ENCODE peak calls at places on chromosomes 5 and 9, in four cellular contexts. K is Caki2, Q is endothelial cell, V is anterior cingulate cortex. F is an unnamed sample.

GRCh38 chr5:178304016-178304415 is 71.4 kb upstream of the PHYKPL start:
- DNase-seq in K (no peak), Q (no peak), V (no peak), F (no peak)

GRCh38 chr5:148976569-148977321 is 86.1 kb downstream of the SH3TC2 start:
- DNase-seq in K (peak), Q (no peak), V (no peak), F (no peak)

GRCh38 chr5:11973469-11973868 is 69.2 kb upstream of the CTNND2 start:
- DNase-seq in K (no peak), Q (no peak), V (no peak), F (no peak)

GRCh38 chr9:70590264-70590646 is 175.8 kb upstream of the KLF9 start:
- DNase-seq in K (no peak), Q (no peak), V (no peak), F (no peak)

GRCh38 chr9:5610491-5610890 is 18.4 kb upstream of the RIC1 start:
- DNase-seq in K (no peak), Q (no peak), V (no peak), F (no peak)

GRCh38 chr5:140342287-140342686 is 4.1 kb downstream of the HBEGF start:
- DNase-seq in K (no peak), Q (no peak), V (no peak), F (no peak)

GRCh38 chr5:1507961-1508678 is 15.6 kb downstream of the LPCAT1 start:
- DNase-seq in K (no peak), Q (no peak), V (no peak), F (no peak)

GRCh38 chr5:142012792-142013388 is at the start of gene GNPDA1:
- DNase-seq in K (peak), Q (peak), V (peak), F (peak)

GRCh38 chr5:36692791-36693763 is 86.7 kb downstream of the SLC1A3 start:
- DNase-seq in K (peak), Q (peak), V (peak), F (peak)

GRCh38 chr9:35481347-35481975 is 8.4 kb upstream of the RUSC2 start:
- DNase-seq in K (peak), Q (peak), V (no peak), F (no peak)

GRCh38 chr5:83149671-83150070 is 72.3 kb downstream of the XRCC4 start:
- DNase-seq in K (no peak), Q (no peak), V (no peak), F (no peak)

GRCh38 chr5:79872309-79872708 is 118.8 kb downstream of the MTX3 start:
- DNase-seq in K (no peak), Q (no peak), V (no peak), F (no peak)

GRCh38 chr5:83281658-83282057 is 189.9 kb upstream of the VCAN start:
- DNase-seq in K (peak), Q (no peak), V (no peak), F (no peak)

GRCh38 chr9:16964228-16964627 is 93.8 kb upstream of the BNC2 start:
- DNase-seq in K (peak), Q (no peak), V (no peak), F (no peak)

GRCh38 chr5:93192683-93193082 is 388.3 kb downstream of the NR2F1-AS1 start:
- DNase-seq in K (no peak), Q (no peak), V (no peak), F (no peak)

GRCh38 chr9:28927711-28928110 is 1354.4 kb upstream of the C9orf72 start:
- DNase-seq in K (no peak), Q (no peak), V (no peak), F (no peak)

GRCh38 chr5:62732677-62733121 is 154.1 kb downstream of the LRRC70 start:
- DNase-seq in K (no peak), Q (no peak), V (no peak), F (no peak)

GRCh38 chr5:172185096-172185461 is 2.9 kb downstream of the STK10 start:
- DNase-seq in K (no peak), Q (no peak), V (no peak), F (no peak)

GRCh38 chr5:160188968-160189319 is 40.4 kb upstream of the FABP6 start:
- DNase-seq in K (no peak), Q (no peak), V (no peak), F (no peak)

GRCh38 chr9:128091144-128091543 is 23.1 kb downstream of the SLC25A25 start:
- DNase-seq in K (no peak), Q (no peak), V (peak), F (peak)

GRCh38 chr5:146952168-146952567 is 73.6 kb upstream of the PPP2R2B start:
- DNase-seq in K (no peak), Q (no peak), V (no peak), F (no peak)

GRCh38 chr5:59548807-59549357 is 344.6 kb downstream of the PDE4D start:
- DNase-seq in K (peak), Q (no peak), V (no peak), F (no peak)

GRCh38 chr5:76548525-76549229 is 74.5 kb downstream of the F2RL2 start:
- DNase-seq in K (no peak), Q (no peak), V (no peak), F (no peak)

GRCh38 chr9:17294822-17295624 is 160.2 kb downstream of the CNTLN start:
- DNase-seq in K (no peak), Q (no peak), V (no peak), F (no peak)

GRCh38 chr9:132295181-132295580 is 59.6 kb downstream of the SETX start:
- DNase-seq in K (no peak), Q (no peak), V (no peak), F (no peak)

GRCh38 chr5:180787711-180788431 is 14.7 kb downstream of the MGAT1 start:
- DNase-seq in K (no peak), Q (no peak), V (no peak), F (no peak)

GRCh38 chr9:129626944-129627297 is 958 bp downstream of the NTMT1 start:
- DNase-seq in K (peak), Q (no peak), V (no peak), F (no peak)

GRCh38 chr9:91359734-91360470 is 1.8 kb downstream of the AUH start:
- DNase-seq in K (no peak), Q (no peak), V (no peak), F (no peak)

GRCh38 chr5:173829826-173830225 is 58.3 kb upstream of the CPEB4 start:
- DNase-seq in K (peak), Q (no peak), V (no peak), F (no peak)

GRCh38 chr5:33379757-33380156 is 61.0 kb upstream of the TARS1 start:
- DNase-seq in K (no peak), Q (peak), V (no peak), F (no peak)

GRCh38 chr5:139658928-139659667 is 10.9 kb downstream of the CXXC5 start:
- DNase-seq in K (peak), Q (peak), V (no peak), F (no peak)

GRCh38 chr9:86099695-86100364 is 472 bp upstream of the GOLM1 start:
- DNase-seq in K (peak), Q (peak), V (no peak), F (peak)

GRCh38 chr5:58022055-58022454 is 437.8 kb downstream of the PLK2 start:
- DNase-seq in K (no peak), Q (no peak), V (no peak), F (no peak)

GRCh38 chr9:72041775-72042194 is 18.6 kb downstream of the C9orf57 start:
- DNase-seq in K (peak), Q (no peak), V (no peak), F (no peak)

F was measured in head of caudate nucleus.